ENCODE peak calls at places on chromosome 1, in four cellular contexts. T is upper lobe of left lung, I is stomach, N is endothelial cell of umbilical vein. S is an unnamed sample.

GRCh38 chr1:174818951-174819350 is 180.8 kb upstream of the CACYBP start:
- DNase-seq in T (no peak), I (no peak), N (no peak), S (no peak)

GRCh38 chr1:204828352-204828850 is 42.3 kb upstream of the NFASC start:
- DNase-seq in T (no peak), I (peak), N (peak), S (peak)

GRCh38 chr1:111218947-111219346 is 8.6 kb upstream of the CHI3L2 start:
- DNase-seq in T (no peak), I (no peak), N (no peak), S (no peak)

GRCh38 chr1:198771562-198772153 is 132.8 kb downstream of the PTPRC start:
- DNase-seq in T (no peak), I (no peak), N (peak), S (no peak)

GRCh38 chr1:159960721-159961381 is 6.8 kb upstream of the SLAMF9 start:
- DNase-seq in T (peak), I (peak), N (no peak), S (no peak)

GRCh38 chr1:202159534-202160371 is 649 bp downstream of the PTPN7 start:
- DNase-seq in T (peak), I (no peak), N (no peak), S (no peak)

GRCh38 chr1:180003026-180003695 is 48.6 kb downstream of the CEP350 start:
- DNase-seq in T (no peak), I (no peak), N (no peak), S (no peak)

GRCh38 chr1:54436826-54437225 is 30.6 kb upstream of the SSBP3 start:
- DNase-seq in T (no peak), I (no peak), N (no peak), S (no peak)

GRCh38 chr1:40532844-40533424 is 1.5 kb downstream of the ZNF684 start:
- DNase-seq in T (no peak), I (no peak), N (peak), S (no peak)

GRCh38 chr1:76330993-76331603 is 256.6 kb downstream of the ST6GALNAC3 start:
- DNase-seq in T (peak), I (no peak), N (peak), S (no peak)

GRCh38 chr1:25820247-25821111 is 725 bp downstream of the MTFR1L start:
- DNase-seq in T (peak), I (peak), N (peak), S (no peak)

GRCh38 chr1:192691041-192691440 is 55.1 kb downstream of the RGS13 start:
- DNase-seq in T (no peak), I (no peak), N (no peak), S (no peak)

GRCh38 chr1:167819849-167820683 is 93.9 kb downstream of the ADCY10 start:
- DNase-seq in T (peak), I (peak), N (peak), S (peak)

GRCh38 chr1:68198752-68199151 is 33.6 kb downstream of the WLS start:
- DNase-seq in T (no peak), I (no peak), N (peak), S (no peak)

GRCh38 chr1:211619033-211619996 is 40.4 kb upstream of the SLC30A1 start:
- DNase-seq in T (no peak), I (no peak), N (no peak), S (no peak)

GRCh38 chr1:95007687-95008086 is 65.1 kb downstream of the ALG14 start:
- DNase-seq in T (no peak), I (no peak), N (no peak), S (no peak)

GRCh38 chr1:116572079-116572478 is 1.3 kb upstream of the CD58 start:
- DNase-seq in T (no peak), I (no peak), N (no peak), S (no peak)

GRCh38 chr1:184272178-184272866 is 114.5 kb upstream of the C1orf21 start:
- DNase-seq in T (no peak), I (no peak), N (peak), S (no peak)

GRCh38 chr1:8461341-8462110 is 143.6 kb downstream of the SLC45A1 start:
- DNase-seq in T (no peak), I (no peak), N (no peak), S (no peak)

GRCh38 chr1:8457771-8458409 is 140.0 kb downstream of the SLC45A1 start:
- DNase-seq in T (no peak), I (no peak), N (no peak), S (no peak)

GRCh38 chr1:8460784-8461183 is 142.9 kb downstream of the SLC45A1 start:
- DNase-seq in T (no peak), I (no peak), N (no peak), S (no peak)

GRCh38 chr1:8458607-8459006 is 140.7 kb downstream of the SLC45A1 start:
- DNase-seq in T (no peak), I (no peak), N (no peak), S (no peak)

DNA sequence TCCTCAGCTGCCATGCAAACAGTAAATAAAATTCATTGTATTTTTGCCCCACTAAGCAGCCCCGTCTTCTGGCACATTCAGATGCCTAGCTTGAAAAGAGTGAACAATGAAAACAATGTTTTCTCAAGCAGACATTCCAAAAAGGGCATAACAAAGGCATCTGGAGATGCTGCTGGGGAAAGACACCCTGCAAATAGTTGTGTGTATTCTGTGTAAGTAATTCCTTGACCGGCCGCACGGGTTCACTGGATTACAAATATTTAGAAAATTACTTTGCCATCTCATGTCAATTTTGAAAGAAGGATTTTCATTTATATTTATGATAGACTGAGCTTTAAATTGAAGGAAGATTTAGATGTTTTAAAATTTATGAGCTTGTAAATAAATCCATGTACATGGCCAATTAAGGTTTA is 142.2 kb downstream of the SLC45A1 start:
- DNase-seq in T (no peak), I (no peak), N (no peak), S (no peak)
- TF ChIP-seq CTCF in T (no peak), I (no peak), N (no peak), S (no peak)

DNA sequence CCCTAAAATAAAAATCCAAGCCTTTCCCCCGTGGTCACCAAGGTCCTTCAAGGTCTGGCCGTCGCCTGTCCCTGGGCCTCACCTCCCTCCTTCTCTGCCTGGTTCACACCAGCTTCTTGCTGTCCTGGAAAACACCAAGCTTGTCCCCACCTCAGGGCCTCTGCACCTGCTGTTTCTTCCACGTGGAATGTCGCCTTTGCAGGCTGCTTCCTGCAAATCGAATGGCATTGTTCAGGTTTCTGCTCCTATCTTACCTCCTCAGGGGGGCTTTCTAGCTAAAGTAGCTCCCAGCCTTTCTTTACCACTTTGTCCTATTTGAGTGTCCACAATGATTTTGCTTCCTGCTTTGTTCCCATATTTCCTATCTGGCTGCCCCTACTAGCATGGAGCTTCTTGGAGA is 3.3 kb upstream of the CASZ1 start:
- DNase-seq in T (no peak), I (no peak), N (no peak), S (no peak)
- H3K27ac ChIP-seq in T (no peak), I (no peak), N (no peak), S (no peak)

DNA sequence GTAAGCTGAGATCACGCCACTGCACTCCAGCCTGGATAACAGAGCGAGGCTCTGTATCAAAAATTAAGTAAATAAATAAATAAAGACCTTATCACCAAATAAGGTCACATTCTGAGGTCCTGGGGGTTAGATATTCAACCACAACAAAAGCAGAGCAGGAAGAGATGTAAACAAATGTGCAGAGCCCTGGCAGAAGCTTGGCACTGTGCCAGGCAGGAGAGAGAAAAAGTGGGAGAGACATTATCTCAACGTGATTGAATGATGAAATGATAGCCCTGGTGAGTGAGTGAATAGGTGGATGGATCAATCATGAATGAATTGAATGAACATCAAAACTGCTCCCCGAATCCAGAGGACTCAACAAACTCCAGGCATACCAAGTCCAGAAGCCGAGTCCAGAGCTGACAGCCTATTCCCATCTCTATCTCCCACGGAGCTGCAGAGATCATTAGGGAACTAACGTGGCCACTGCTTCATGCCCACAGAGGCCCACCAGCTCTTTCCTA is 150.7 kb downstream of the TOMM20 start:
- DNase-seq in T (no peak), I (peak), N (peak), S (no peak)
- TF ChIP-seq POLR2A in T (no peak), I (no peak), N (no peak), S (no peak)

GRCh38 chr1:9261496-9261895 is 26.9 kb downstream of the H6PD start:
- DNase-seq in T (no peak), I (no peak), N (no peak), S (no peak)

GRCh38 chr1:9262587-9262986 is 28.0 kb downstream of the H6PD start:
- DNase-seq in T (no peak), I (no peak), N (no peak), S (no peak)

GRCh38 chr1:9263276-9263855 is 28.8 kb downstream of the H6PD start:
- DNase-seq in T (no peak), I (no peak), N (no peak), S (no peak)

GRCh38 chr1:9260086-9260766 is 25.7 kb downstream of the H6PD start:
- DNase-seq in T (no peak), I (no peak), N (no peak), S (no peak)

DNA sequence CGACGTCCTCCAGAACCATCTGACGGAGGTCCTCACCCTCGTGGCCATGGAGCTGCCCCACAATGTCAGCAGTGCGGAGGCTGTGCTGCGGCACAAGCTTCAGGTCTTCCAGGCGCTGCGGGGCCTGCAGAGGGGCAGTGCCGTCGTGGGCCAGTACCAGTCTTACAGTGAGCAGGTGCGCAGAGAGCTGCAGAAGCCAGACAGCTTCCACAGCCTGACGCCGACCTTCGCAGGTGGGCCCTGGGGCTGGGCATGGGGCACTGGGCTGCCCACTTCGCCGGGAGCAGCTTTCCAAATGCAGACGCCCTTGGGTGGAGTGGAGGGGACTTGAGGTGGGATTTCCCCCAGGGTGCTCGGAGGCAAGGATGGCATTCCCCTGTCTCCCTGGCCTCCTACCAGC is 27.5 kb downstream of the H6PD start:
- DNase-seq in T (no peak), I (no peak), N (no peak), S (no peak)
- TF ChIP-seq CTCF in T (no peak), I (no peak), N (no peak), S (no peak)